ENCODE peak calls at places on chromosomes 13 and 19, in nine cellular contexts. F, N, H, R, O, X, B, L and T are unnamed samples.

GRCh38 chr13:45393941-45394570 is 24.1 kb downstream of the SLC25A30 start:
- DNase-seq in F (peak; percentile 74), O (peak; percentile 63), N (peak; percentile 53), R (peak; percentile 41), L (peak; percentile 29), H (no peak), B (peak; percentile 59), X (no peak), T (peak; percentile 72)

GRCh38 chr19:40718774-40719391 is 2.0 kb downstream of the ITPKC start:
- DNase-seq in O (peak; percentile 35), B (no peak), N (peak; percentile 40), F (peak; percentile 89), X (peak; percentile 54), R (peak; percentile 31), L (no peak), H (peak; percentile 97), T (peak; percentile 40)

GRCh38 chr19:52896431-52897148 is 845 bp downstream of the ZNF320 start:
- DNase-seq in B (peak; percentile 17), O (peak; percentile 11), L (no peak), X (peak; percentile 9), R (peak; percentile 28), H (peak; percentile 82), N (peak; percentile 28), F (peak; percentile 66), T (peak; percentile 6)

GRCh38 chr13:86870388-86870966 is 800.7 kb upstream of the SLITRK5 start:
- DNase-seq in R (no peak), X (no peak), B (no peak), O (no peak), L (no peak), F (peak; percentile 28), N (no peak), H (no peak), T (peak; percentile 3)

GRCh38 chr19:45528744-45529453 is 21.6 kb downstream of the VASP start:
- DNase-seq in N (no peak), F (peak; percentile 76), B (no peak), X (no peak), R (peak; percentile 34), L (no peak), O (peak; percentile 39), H (peak; percentile 84), T (peak; percentile 23)

GRCh38 chr13:112983428-112984196 is 14.6 kb downstream of the MCF2L start:
- DNase-seq in N (peak; percentile 58), O (no peak), X (no peak), L (no peak), B (no peak), F (peak; percentile 83), H (peak; percentile 68), R (no peak), T (no peak)

GRCh38 chr13:72536668-72537399 is 190.6 kb downstream of the MZT1 start:
- DNase-seq in L (no peak), F (peak; percentile 48), B (no peak), O (no peak), N (no peak), X (no peak), R (no peak), H (peak; percentile 36), T (no peak)

GRCh38 chr13:35818577-35819165 is 312.5 kb downstream of the DCLK1 start:
- DNase-seq in N (no peak), B (peak; percentile 22), R (no peak), H (no peak), F (peak; percentile 62), X (no peak), O (no peak), L (peak; percentile 4), T (peak; percentile 26)

GRCh38 chr13:20776751-20777150 is 3.0 kb upstream of the EEF1AKMT1 start:
- DNase-seq in X (no peak), H (no peak), N (no peak), B (no peak), O (no peak), L (no peak), F (no peak), R (no peak), T (no peak)

GRCh38 chr13:99228737-99229691 is 28.4 kb downstream of the UBAC2 start:
- DNase-seq in N (no peak), L (peak; percentile 66), B (peak; percentile 72), F (no peak), R (no peak), O (peak; percentile 31), H (no peak), X (no peak), T (peak; percentile 72)

GRCh38 chr13:50080158-50080855 is 65.1 kb downstream of the KCNRG start:
- DNase-seq in B (no peak), H (peak; percentile 41), O (peak; percentile 39), R (peak; percentile 22), F (peak; percentile 43), X (peak; percentile 38), N (peak; percentile 23), L (no peak), T (no peak)

GRCh38 chr19:51441410-51442390 is 16.6 kb downstream of the SIGLEC8 start:
- DNase-seq in L (no peak), H (peak; percentile 44), X (no peak), R (peak; percentile 46), B (peak; percentile 78), F (no peak), N (no peak), O (peak; percentile 99), T (peak; percentile 75)

GRCh38 chr13:67308004-67308772 is 78.1 kb upstream of the PCDH9 start:
- DNase-seq in F (no peak), O (no peak), X (no peak), H (no peak), R (no peak), B (no peak), L (peak; percentile 25), N (no peak), T (no peak)

GRCh38 chr13:39202746-39203145 is 164.5 kb downstream of the NHLRC3 start:
- DNase-seq in B (no peak), L (no peak), F (no peak), H (no peak), O (no peak), R (no peak), N (no peak), X (no peak), T (no peak)

GRCh38 chr13:108895220-108895704 is 265.9 kb downstream of the MYO16 start:
- DNase-seq in H (no peak), B (no peak), R (peak; percentile 20), L (no peak), O (no peak), F (peak; percentile 72), X (peak; percentile 56), N (no peak), T (peak; percentile 19)

GRCh38 chr13:105346141-105346766 is 1189.2 kb downstream of the EFNB2 start:
- DNase-seq in X (no peak), L (peak; percentile 72), R (no peak), O (no peak), B (no peak), F (peak; percentile 46), H (no peak), N (no peak), T (no peak)

DNA sequence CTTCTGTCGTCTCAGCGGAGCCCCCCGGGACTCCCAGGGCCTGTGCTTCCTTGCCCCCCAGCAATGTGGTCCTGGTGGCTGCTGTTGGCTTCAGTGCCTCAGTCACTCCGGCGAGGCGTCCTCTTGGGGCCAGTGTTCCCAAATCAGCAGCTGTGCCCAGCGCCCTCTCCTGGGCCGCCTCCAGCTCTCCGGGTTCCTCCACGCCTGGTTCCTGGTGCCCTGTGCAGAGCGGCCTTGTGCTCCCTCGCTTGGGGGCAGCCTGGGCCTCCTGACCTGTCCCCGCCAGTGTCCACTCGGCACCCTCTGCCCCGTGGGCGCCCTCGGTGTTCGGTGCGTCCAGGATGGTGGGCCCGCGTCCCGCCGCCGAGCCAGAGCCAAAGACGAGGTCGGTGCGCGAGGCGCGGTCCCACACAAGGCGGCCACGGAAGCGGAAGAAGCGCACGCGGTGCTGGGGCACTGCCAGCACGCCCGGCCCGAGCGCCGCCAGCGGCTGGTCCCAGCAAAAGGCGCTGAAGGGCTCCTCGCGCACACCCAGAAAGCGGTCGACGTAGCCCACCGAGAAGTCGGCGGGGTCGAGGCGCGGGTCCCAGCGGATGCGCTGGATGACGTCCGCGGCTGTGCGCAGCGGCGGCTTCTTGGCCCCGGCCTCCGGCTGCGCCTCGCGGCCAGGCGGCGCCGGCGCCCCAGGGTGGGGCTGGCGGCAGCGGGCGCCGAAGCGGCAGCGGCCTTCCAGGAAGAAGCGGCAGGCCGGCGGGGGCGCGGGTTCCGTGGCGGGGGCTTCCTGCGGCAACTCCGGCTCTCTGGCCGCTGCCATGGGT is 656 bp downstream of the LENG9 start:
- DNase-seq in O (peak; percentile 73), N (peak; percentile 85), B (peak; percentile 47), L (no peak), X (peak; percentile 32), H (peak; percentile 74), R (peak; percentile 61), F (peak; percentile 73), T (peak; percentile 67)
- TF ChIP-seq CTCF in O (peak; percentile 17), N (peak; percentile 41), B (peak; percentile 47), L (peak; percentile 19), X (no peak), H (no peak), R (no peak), F (peak; percentile 18), T (no peak)

DNA sequence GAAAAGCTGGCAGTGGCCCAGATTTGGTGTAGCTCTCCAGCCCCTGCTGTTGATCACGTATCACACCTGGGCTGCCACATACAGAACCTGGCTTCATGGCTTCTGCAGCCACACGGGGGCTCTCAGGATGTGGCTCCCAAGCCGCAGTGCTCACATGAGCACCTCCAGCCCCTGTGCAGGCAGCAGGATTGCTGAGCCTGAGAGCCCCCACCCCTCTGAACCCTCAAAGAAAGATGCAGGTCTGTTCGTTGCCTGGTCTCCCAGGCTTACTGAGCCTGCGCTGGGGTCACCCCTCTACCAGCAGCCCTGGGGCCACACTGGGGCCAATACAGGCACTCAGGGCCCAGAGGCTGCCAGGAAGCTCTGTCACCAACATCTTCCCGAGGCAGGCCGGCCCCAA is 2.7 kb downstream of the PLEKHF1 start:
- DNase-seq in L (no peak), R (no peak), B (no peak), H (no peak), F (no peak), N (no peak), X (no peak), O (peak; percentile 84), T (no peak)
- TF ChIP-seq CTCF in L (no peak), R (no peak), B (peak; percentile 36), H (no peak), F (no peak), N (no peak), X (no peak), O (peak; percentile 19), T (peak; percentile 20)

DNA sequence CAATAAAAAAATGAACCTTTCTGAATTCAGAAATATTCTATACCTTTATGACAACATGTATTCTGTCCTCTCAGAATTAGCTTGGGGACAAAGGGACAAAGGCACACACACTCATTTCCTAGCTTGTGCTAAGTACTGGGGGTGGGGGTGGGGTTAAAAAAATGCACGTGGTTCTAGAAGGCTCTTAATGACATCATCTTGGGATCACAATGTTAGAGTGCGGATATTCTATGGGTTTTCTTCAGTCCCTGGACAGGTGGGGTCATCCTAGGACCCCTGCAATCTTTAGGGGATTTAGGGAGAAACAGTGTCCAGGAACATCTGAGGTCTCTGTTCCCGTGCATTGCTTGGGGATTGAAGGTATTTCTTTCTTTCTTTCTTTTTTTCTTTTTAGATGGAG is 21.8 kb downstream of the GATAD2A start:
- DNase-seq in O (no peak), F (no peak), H (no peak), L (no peak), N (no peak), B (no peak), R (no peak), X (no peak), T (no peak)
- TF ChIP-seq CTCF in O (no peak), F (no peak), H (no peak), L (no peak), N (no peak), B (no peak), R (no peak), X (no peak), T (no peak)

GRCh38 chr13:32415019-32415418 is 12.9 kb downstream of the N4BP2L1 start:
- DNase-seq in N (no peak), O (peak; percentile 49), L (no peak), X (no peak), R (peak; percentile 37), B (no peak), F (no peak), H (peak; percentile 33), T (no peak)
- TF ChIP-seq CTCF in N (peak; percentile 31), O (peak; percentile 26), L (peak; percentile 59), X (no peak), R (peak; percentile 56), B (peak; percentile 47), F (peak; percentile 30), H (peak; percentile 40), T (peak; percentile 26)